ENCODE peak calls at places on chromosomes 1 and 21, in five cellular contexts. A is aorta, V is AG04450, Z is neural progenitor cell, N is lung. L is an unnamed sample.

GRCh38 chr21:24045775-24046215 is 1561.5 kb downstream of the MRPL39 start:
- DNase-seq in A (peak; percentile 86), V (peak; percentile 94), Z (peak; percentile 1), N (peak; percentile 64), L (peak; percentile 63)

GRCh38 chr1:240399381-240399780 is 212.6 kb downstream of the GREM2 start:
- DNase-seq in A (no peak), V (peak; percentile 60), Z (peak; percentile 15), N (no peak), L (no peak)

GRCh38 chr1:61221642-61222041 is 139.3 kb downstream of the NFIA start:
- DNase-seq in A (no peak), V (no peak), Z (no peak), N (no peak), L (no peak)

GRCh38 chr1:7006996-7007871 is 222.0 kb downstream of the CAMTA1 start:
- DNase-seq in A (no peak), V (no peak), Z (no peak), N (no peak), L (no peak)

GRCh38 chr1:62076286-62076685 is 118.4 kb upstream of the L1TD1 start:
- DNase-seq in A (no peak), V (peak; percentile 4), Z (no peak), N (no peak), L (peak; percentile 12)

GRCh38 chr1:92317836-92318493 is 19.1 kb downstream of the RPAP2 start:
- DNase-seq in A (no peak), V (no peak), Z (no peak), N (no peak), L (no peak)

GRCh38 chr1:119631433-119632102 is 16.5 kb downstream of the ZNF697 start:
- DNase-seq in A (peak; percentile 93), V (peak; percentile 34), Z (peak; percentile 18), N (peak; percentile 80), L (no peak)

GRCh38 chr1:170682159-170682558 is 18.2 kb downstream of the PRRX1 start:
- DNase-seq in A (no peak), V (no peak), Z (no peak), N (no peak), L (no peak)

GRCh38 chr1:198056255-198056654 is 100.5 kb upstream of the NEK7 start:
- DNase-seq in A (no peak), V (no peak), Z (peak; percentile 50), N (no peak), L (no peak)

GRCh38 chr1:67619080-67619479 is 65.9 kb upstream of the GADD45A start:
- DNase-seq in A (no peak), V (no peak), Z (no peak), N (no peak), L (no peak)

GRCh38 chr1:234730542-234731370 is 120.8 kb upstream of the IRF2BP2 start:
- DNase-seq in A (no peak), V (no peak), Z (no peak), N (no peak), L (no peak)

GRCh38 chr21:46159390-46159789 is 4.0 kb upstream of the FTCD start:
- DNase-seq in A (peak; percentile 56), V (no peak), Z (peak; percentile 1), N (no peak), L (no peak)

GRCh38 chr1:234820597-234820996 is 210.6 kb upstream of the IRF2BP2 start:
- DNase-seq in A (no peak), V (no peak), Z (no peak), N (no peak), L (no peak)

GRCh38 chr21:39082656-39083376 is 100.4 kb downstream of the PSMG1 start:
- DNase-seq in A (no peak), V (no peak), Z (peak; percentile 51), N (no peak), L (no peak)

GRCh38 chr21:32702702-32703101 is 25.1 kb downstream of the SYNJ1 start:
- DNase-seq in A (no peak), V (peak; percentile 20), Z (no peak), N (no peak), L (no peak)

GRCh38 chr1:89687254-89687653 is 54.3 kb downstream of the LRRC8C start:
- DNase-seq in A (no peak), V (no peak), Z (no peak), N (no peak), L (no peak)

GRCh38 chr1:66944330-66945274 is 19.8 kb downstream of the MIER1 start:
- DNase-seq in A (peak; percentile 81), V (peak; percentile 27), Z (no peak), N (no peak), L (peak; percentile 93)

GRCh38 chr1:173590557-173590956 is 12.3 kb downstream of the SLC9C2 start:
- DNase-seq in A (no peak), V (no peak), Z (no peak), N (no peak), L (peak; percentile 7)

GRCh38 chr1:150765229-150765976 is at the start of gene CTSS:
- DNase-seq in A (no peak), V (no peak), Z (no peak), N (no peak), L (no peak)

GRCh38 chr1:214281902-214282695 is 1.1 kb downstream of the SMYD2 start:
- DNase-seq in A (no peak), V (peak; percentile 36), Z (peak; percentile 17), N (peak; percentile 57), L (no peak)

GRCh38 chr1:205001101-205001620 is 41.9 kb upstream of the CNTN2 start:
- DNase-seq in A (no peak), V (no peak), Z (no peak), N (no peak), L (no peak)

GRCh38 chr1:163824006-163824405 is 502.3 kb downstream of the NUF2 start:
- DNase-seq in A (no peak), V (no peak), Z (no peak), N (no peak), L (no peak)

GRCh38 chr21:41957991-41958766 is 4.4 kb upstream of the C2CD2 start:
- DNase-seq in A (peak; percentile 90), V (peak; percentile 91), Z (no peak), N (peak; percentile 58), L (no peak)

GRCh38 chr1:152018537-152018936 is 18.3 kb downstream of the S100A11 start:
- DNase-seq in A (no peak), V (no peak), Z (peak; percentile 66), N (no peak), L (no peak)

GRCh38 chr1:2941907-2942306 is 79.4 kb upstream of the ACTRT2 start:
- DNase-seq in A (peak; percentile 70), V (no peak), Z (no peak), N (no peak), L (no peak)
- H3K9me3 ChIP-seq in A (no peaks in the 10 kb centered on the region), V (peaks cover 90% of the 10 kb centered on the region), Z (no peaks in the 10 kb centered on the region), N (peaks cover 31% of the 10 kb centered on the region), L (peaks cover 8% of the 10 kb centered on the region)

GRCh38 chr1:59703226-59703917 is 111.4 kb upstream of the HOOK1 start:
- DNase-seq in A (no peak), V (no peak), Z (no peak), N (no peak), L (no peak)

GRCh38 chr1:59705849-59706599 is 108.7 kb upstream of the HOOK1 start:
- DNase-seq in A (no peak), V (peak; percentile 73), Z (no peak), N (no peak), L (no peak)

GRCh38 chr1:59703918-59704378 is 110.8 kb upstream of the HOOK1 start:
- DNase-seq in A (no peak), V (peak; percentile 93), Z (no peak), N (no peak), L (no peak)

GRCh38 chr1:59707216-59707615 is 107.5 kb upstream of the HOOK1 start:
- DNase-seq in A (peak; percentile 77), V (peak; percentile 89), Z (no peak), N (no peak), L (no peak)

DNA sequence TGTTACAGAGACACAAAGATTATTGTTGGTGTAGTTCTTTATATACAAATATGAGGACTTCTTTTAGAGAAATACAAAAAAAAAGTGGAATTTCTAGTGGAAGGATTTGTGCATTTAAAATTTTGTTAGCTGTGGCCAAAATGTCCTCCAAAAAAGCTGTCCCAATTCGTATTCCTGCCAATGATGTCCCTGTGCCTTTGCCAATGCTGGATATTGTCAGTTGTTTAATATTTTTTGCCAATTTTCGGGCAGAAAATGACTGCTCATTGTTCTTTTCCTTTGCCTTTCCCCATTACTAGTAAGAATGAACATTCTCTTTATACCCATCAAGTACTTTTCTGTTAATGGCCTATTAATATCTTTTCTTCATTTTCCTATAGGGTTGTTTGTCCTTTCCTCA is 110.0 kb upstream of the HOOK1 start:
- DNase-seq in A (no peak), V (no peak), Z (no peak), N (no peak), L (no peak)
- H3K27ac ChIP-seq in A (no peak overlapping the region), V (peak overlapping the region; percentile 55), Z (no peak overlapping the region), N (no peak overlapping the region), L (no peak overlapping the region)

GRCh38 chr1:2099871-2100774 is 49.9 kb downstream of the PRKCZ start:
- DNase-seq in A (peak; percentile 49), V (no peak), Z (no peak), N (no peak), L (no peak)

GRCh38 chr1:2101531-2101930 is 51.3 kb downstream of the PRKCZ start:
- DNase-seq in A (peak; percentile 39), V (no peak), Z (no peak), N (no peak), L (no peak)

GRCh38 chr1:2098839-2099785 is 48.9 kb downstream of the PRKCZ start:
- DNase-seq in A (peak; percentile 62), V (no peak), Z (peak; percentile 41), N (no peak), L (no peak)

GRCh38 chr1:2101946-2102345 is 51.7 kb downstream of the PRKCZ start:
- DNase-seq in A (peak; percentile 15), V (no peak), Z (no peak), N (no peak), L (no peak)

GRCh38 chr1:2100775-2101108 is 50.5 kb downstream of the PRKCZ start:
- DNase-seq in A (no peak), V (no peak), Z (no peak), N (no peak), L (no peak)
- H3K9me3 ChIP-seq in A (peaks cover 8% of the 10 kb centered on the region), V (peaks cover 32% of the 10 kb centered on the region), Z (no peaks in the 10 kb centered on the region), N (no peaks in the 10 kb centered on the region), L (peaks cover 5% of the 10 kb centered on the region)

GRCh38 chr21:25979845-25980433 is 190.6 kb downstream of the APP start:
- DNase-seq in A (no peak), V (no peak), Z (no peak), N (no peak), L (no peak)
- H3K27ac ChIP-seq in A (no peak overlapping the region), V (no peak overlapping the region), Z (no peak overlapping the region), N (no peak overlapping the region), L (no peak overlapping the region)

GRCh38 chr1:224939844-224940425 is 10.5 kb downstream of the DNAH14 start:
- DNase-seq in A (no peak), V (no peak), Z (no peak), N (no peak), L (no peak)

GRCh38 chr1:224933584-224933983 is 4.1 kb downstream of the DNAH14 start:
- DNase-seq in A (no peak), V (no peak), Z (no peak), N (no peak), L (no peak)

GRCh38 chr1:224932607-224933249 is 3.3 kb downstream of the DNAH14 start:
- DNase-seq in A (no peak), V (no peak), Z (no peak), N (no peak), L (no peak)

DNA sequence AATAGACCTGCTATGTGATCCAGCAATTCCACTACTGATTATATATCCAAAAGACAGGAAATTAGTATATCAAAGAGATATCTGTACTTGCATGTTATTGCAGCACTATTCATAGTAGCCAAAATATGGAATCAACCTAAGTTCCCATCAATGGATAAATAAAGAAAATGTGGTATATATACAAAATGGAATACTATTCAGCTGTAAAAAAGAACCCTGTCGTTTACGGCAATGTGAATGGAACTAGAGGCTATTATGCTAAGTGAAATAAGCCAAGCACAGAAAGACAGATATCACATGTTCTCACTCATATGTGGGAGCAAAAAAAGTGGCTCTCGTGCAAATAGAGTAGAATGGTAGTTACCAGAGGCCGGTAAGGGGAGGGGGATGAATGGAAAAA is 9.2 kb downstream of the DNAH14 start:
- DNase-seq in A (no peak), V (no peak), Z (no peak), N (no peak), L (no peak)
- H3K9me3 ChIP-seq in A (no peaks in the 10 kb centered on the region), V (no peaks in the 10 kb centered on the region), Z (peaks cover 37% of the 10 kb centered on the region), N (peaks cover 2% of the 10 kb centered on the region), L (peaks cover 38% of the 10 kb centered on the region)

L was measured in Panc1.